ENCODE peak calls at places on chromosomes 7 and 10, in nine cellular contexts. One of them, this sample, is unnamed.

GRCh38 chr7:51066405-51066882 is 250.2 kb downstream of the COBL start:
- DNase-seq in COR-L47: no peak
- DNase-seq in stimulated activated CD8-positive, alpha-beta memory T cell treated with anti-CD3 and anti-CD28 coated beads, Interleukin-15, amount 100 ng/mL, for 24 hours: no peak
- DNase-seq in NCI-H1694 treated with DMSO at 0.1 percent for 48 hours: no peak
- DNase-seq in stimulated activated CD4-positive, alpha-beta T cell treated with anti-CD3 and anti-CD28 coated beads, Interleukin-1b, Interleukin-23, amount 100 ng/mL, for 1 hour: no peak
- DNase-seq in NCI-H2171 treated with DMSO at 0.1 percent for 48 hours: no peak
- DNase-seq in iris pigment epithelial cell: no peak
- DNase-seq in iPS DF 19.7: no peak
- DNase-seq in adrenal gland: no peak
- DNase-seq in this sample: no peak

GRCh38 chr7:40979296-40979695 is 723.6 kb downstream of the INHBA start:
- DNase-seq in COR-L47: no peak
- DNase-seq in NCI-H1694 treated with DMSO at 0.1 percent for 48 hours: no peak
- DNase-seq in stimulated activated CD8-positive, alpha-beta memory T cell treated with anti-CD3 and anti-CD28 coated beads, Interleukin-15, amount 100 ng/mL, for 24 hours: no peak
- DNase-seq in NCI-H2171 treated with DMSO at 0.1 percent for 48 hours: no peak
- DNase-seq in iPS DF 19.7: no peak
- DNase-seq in iris pigment epithelial cell: peak; percentile 22
- DNase-seq in stimulated activated CD4-positive, alpha-beta T cell treated with anti-CD3 and anti-CD28 coated beads, Interleukin-1b, Interleukin-23, amount 100 ng/mL, for 1 hour: no peak
- DNase-seq in adrenal gland: no peak
- DNase-seq in this sample: no peak

GRCh38 chr10:48242160-48242904 is 32.2 kb downstream of the FRMPD2 start:
- DNase-seq in iPS DF 19.7: no peak
- DNase-seq in NCI-H2171 treated with DMSO at 0.1 percent for 48 hours: no peak
- DNase-seq in COR-L47: no peak
- DNase-seq in iris pigment epithelial cell: no peak
- DNase-seq in NCI-H1694 treated with DMSO at 0.1 percent for 48 hours: no peak
- DNase-seq in adrenal gland: peak; percentile 24
- DNase-seq in stimulated activated CD4-positive, alpha-beta T cell treated with anti-CD3 and anti-CD28 coated beads, Interleukin-1b, Interleukin-23, amount 100 ng/mL, for 1 hour: no peak
- DNase-seq in stimulated activated CD8-positive, alpha-beta memory T cell treated with anti-CD3 and anti-CD28 coated beads, Interleukin-15, amount 100 ng/mL, for 24 hours: no peak
- DNase-seq in this sample: no peak

GRCh38 chr7:81331061-81332018 is 412.5 kb upstream of the SEMA3C start:
- DNase-seq in iris pigment epithelial cell: peak; percentile 58
- DNase-seq in NCI-H1694 treated with DMSO at 0.1 percent for 48 hours: no peak
- DNase-seq in NCI-H2171 treated with DMSO at 0.1 percent for 48 hours: no peak
- DNase-seq in stimulated activated CD4-positive, alpha-beta T cell treated with anti-CD3 and anti-CD28 coated beads, Interleukin-1b, Interleukin-23, amount 100 ng/mL, for 1 hour: no peak
- DNase-seq in adrenal gland: no peak
- DNase-seq in stimulated activated CD8-positive, alpha-beta memory T cell treated with anti-CD3 and anti-CD28 coated beads, Interleukin-15, amount 100 ng/mL, for 24 hours: no peak
- DNase-seq in iPS DF 19.7: no peak
- DNase-seq in COR-L47: no peak
- DNase-seq in this sample: no peak

GRCh38 chr10:12006671-12007070 is 35.9 kb downstream of the UPF2 start:
- DNase-seq in iPS DF 19.7: no peak
- DNase-seq in COR-L47: no peak
- DNase-seq in adrenal gland: no peak
- DNase-seq in NCI-H2171 treated with DMSO at 0.1 percent for 48 hours: no peak
- DNase-seq in stimulated activated CD8-positive, alpha-beta memory T cell treated with anti-CD3 and anti-CD28 coated beads, Interleukin-15, amount 100 ng/mL, for 24 hours: no peak
- DNase-seq in stimulated activated CD4-positive, alpha-beta T cell treated with anti-CD3 and anti-CD28 coated beads, Interleukin-1b, Interleukin-23, amount 100 ng/mL, for 1 hour: no peak
- DNase-seq in iris pigment epithelial cell: no peak
- DNase-seq in NCI-H1694 treated with DMSO at 0.1 percent for 48 hours: no peak
- DNase-seq in this sample: no peak

GRCh38 chr7:79452495-79453265 is 787 bp downstream of the MAGI2 start:
- DNase-seq in iris pigment epithelial cell: peak; percentile 45
- DNase-seq in COR-L47: no peak
- DNase-seq in NCI-H2171 treated with DMSO at 0.1 percent for 48 hours: no peak
- DNase-seq in stimulated activated CD4-positive, alpha-beta T cell treated with anti-CD3 and anti-CD28 coated beads, Interleukin-1b, Interleukin-23, amount 100 ng/mL, for 1 hour: no peak
- DNase-seq in NCI-H1694 treated with DMSO at 0.1 percent for 48 hours: no peak
- DNase-seq in iPS DF 19.7: no peak
- DNase-seq in adrenal gland: peak; percentile 71
- DNase-seq in stimulated activated CD8-positive, alpha-beta memory T cell treated with anti-CD3 and anti-CD28 coated beads, Interleukin-15, amount 100 ng/mL, for 24 hours: no peak
- DNase-seq in this sample: no peak

GRCh38 chr10:129049501-129049900 is 417.5 kb upstream of the MGMT start:
- DNase-seq in stimulated activated CD4-positive, alpha-beta T cell treated with anti-CD3 and anti-CD28 coated beads, Interleukin-1b, Interleukin-23, amount 100 ng/mL, for 1 hour: no peak
- DNase-seq in iris pigment epithelial cell: no peak
- DNase-seq in stimulated activated CD8-positive, alpha-beta memory T cell treated with anti-CD3 and anti-CD28 coated beads, Interleukin-15, amount 100 ng/mL, for 24 hours: no peak
- DNase-seq in NCI-H2171 treated with DMSO at 0.1 percent for 48 hours: peak; percentile 80
- DNase-seq in adrenal gland: no peak
- DNase-seq in COR-L47: no peak
- DNase-seq in NCI-H1694 treated with DMSO at 0.1 percent for 48 hours: peak; percentile 71
- DNase-seq in iPS DF 19.7: no peak
- DNase-seq in this sample: no peak

GRCh38 chr10:126373982-126374381 is 14.3 kb downstream of the ADAM12 start:
- DNase-seq in stimulated activated CD8-positive, alpha-beta memory T cell treated with anti-CD3 and anti-CD28 coated beads, Interleukin-15, amount 100 ng/mL, for 24 hours: no peak
- DNase-seq in iPS DF 19.7: no peak
- DNase-seq in iris pigment epithelial cell: peak; percentile 42
- DNase-seq in adrenal gland: no peak
- DNase-seq in NCI-H2171 treated with DMSO at 0.1 percent for 48 hours: peak; percentile 61
- DNase-seq in COR-L47: no peak
- DNase-seq in NCI-H1694 treated with DMSO at 0.1 percent for 48 hours: no peak
- DNase-seq in stimulated activated CD4-positive, alpha-beta T cell treated with anti-CD3 and anti-CD28 coated beads, Interleukin-1b, Interleukin-23, amount 100 ng/mL, for 1 hour: no peak
- DNase-seq in this sample: no peak

GRCh38 chr10:94125856-94126255 is 132.1 kb downstream of the PLCE1 start:
- DNase-seq in stimulated activated CD8-positive, alpha-beta memory T cell treated with anti-CD3 and anti-CD28 coated beads, Interleukin-15, amount 100 ng/mL, for 24 hours: no peak
- DNase-seq in iris pigment epithelial cell: peak; percentile 89
- DNase-seq in NCI-H1694 treated with DMSO at 0.1 percent for 48 hours: no peak
- DNase-seq in stimulated activated CD4-positive, alpha-beta T cell treated with anti-CD3 and anti-CD28 coated beads, Interleukin-1b, Interleukin-23, amount 100 ng/mL, for 1 hour: no peak
- DNase-seq in COR-L47: no peak
- DNase-seq in iPS DF 19.7: no peak
- DNase-seq in NCI-H2171 treated with DMSO at 0.1 percent for 48 hours: no peak
- DNase-seq in adrenal gland: no peak
- DNase-seq in this sample: no peak

GRCh38 chr7:76343294-76343930 is 15.4 kb downstream of the YWHAG start:
- DNase-seq in NCI-H1694 treated with DMSO at 0.1 percent for 48 hours: no peak
- DNase-seq in stimulated activated CD8-positive, alpha-beta memory T cell treated with anti-CD3 and anti-CD28 coated beads, Interleukin-15, amount 100 ng/mL, for 24 hours: no peak
- DNase-seq in COR-L47: no peak
- DNase-seq in iris pigment epithelial cell: peak; percentile 42
- DNase-seq in stimulated activated CD4-positive, alpha-beta T cell treated with anti-CD3 and anti-CD28 coated beads, Interleukin-1b, Interleukin-23, amount 100 ng/mL, for 1 hour: no peak
- DNase-seq in NCI-H2171 treated with DMSO at 0.1 percent for 48 hours: no peak
- DNase-seq in adrenal gland: no peak
- DNase-seq in iPS DF 19.7: no peak
- DNase-seq in this sample: no peak

GRCh38 chr7:90995996-90996395 is 268.2 kb upstream of the FZD1 start:
- DNase-seq in COR-L47: no peak
- DNase-seq in NCI-H2171 treated with DMSO at 0.1 percent for 48 hours: no peak
- DNase-seq in adrenal gland: no peak
- DNase-seq in iPS DF 19.7: no peak
- DNase-seq in iris pigment epithelial cell: no peak
- DNase-seq in NCI-H1694 treated with DMSO at 0.1 percent for 48 hours: no peak
- DNase-seq in stimulated activated CD8-positive, alpha-beta memory T cell treated with anti-CD3 and anti-CD28 coated beads, Interleukin-15, amount 100 ng/mL, for 24 hours: no peak
- DNase-seq in stimulated activated CD4-positive, alpha-beta T cell treated with anti-CD3 and anti-CD28 coated beads, Interleukin-1b, Interleukin-23, amount 100 ng/mL, for 1 hour: no peak
- DNase-seq in this sample: no peak

GRCh38 chr10:17425584-17426262 is 28.7 kb downstream of the ST8SIA6 start:
- DNase-seq in adrenal gland: peak; percentile 52
- DNase-seq in NCI-H2171 treated with DMSO at 0.1 percent for 48 hours: no peak
- DNase-seq in stimulated activated CD8-positive, alpha-beta memory T cell treated with anti-CD3 and anti-CD28 coated beads, Interleukin-15, amount 100 ng/mL, for 24 hours: no peak
- DNase-seq in iris pigment epithelial cell: no peak
- DNase-seq in COR-L47: no peak
- DNase-seq in NCI-H1694 treated with DMSO at 0.1 percent for 48 hours: no peak
- DNase-seq in iPS DF 19.7: no peak
- DNase-seq in stimulated activated CD4-positive, alpha-beta T cell treated with anti-CD3 and anti-CD28 coated beads, Interleukin-1b, Interleukin-23, amount 100 ng/mL, for 1 hour: no peak
- DNase-seq in this sample: no peak

GRCh38 chr7:2637505-2638223 is 5.9 kb downstream of the TTYH3 start:
- DNase-seq in iris pigment epithelial cell: no peak
- DNase-seq in stimulated activated CD4-positive, alpha-beta T cell treated with anti-CD3 and anti-CD28 coated beads, Interleukin-1b, Interleukin-23, amount 100 ng/mL, for 1 hour: no peak
- DNase-seq in NCI-H1694 treated with DMSO at 0.1 percent for 48 hours: no peak
- DNase-seq in adrenal gland: peak; percentile 87
- DNase-seq in COR-L47: no peak
- DNase-seq in stimulated activated CD8-positive, alpha-beta memory T cell treated with anti-CD3 and anti-CD28 coated beads, Interleukin-15, amount 100 ng/mL, for 24 hours: no peak
- DNase-seq in iPS DF 19.7: no peak
- DNase-seq in NCI-H2171 treated with DMSO at 0.1 percent for 48 hours: no peak
- DNase-seq in this sample: no peak

GRCh38 chr7:143882020-143882610 is 19.9 kb downstream of the TCAF1 start:
- DNase-seq in iris pigment epithelial cell: peak; percentile 66
- DNase-seq in COR-L47: peak; percentile 23
- DNase-seq in stimulated activated CD8-positive, alpha-beta memory T cell treated with anti-CD3 and anti-CD28 coated beads, Interleukin-15, amount 100 ng/mL, for 24 hours: no peak
- DNase-seq in NCI-H1694 treated with DMSO at 0.1 percent for 48 hours: no peak
- DNase-seq in adrenal gland: peak; percentile 87
- DNase-seq in NCI-H2171 treated with DMSO at 0.1 percent for 48 hours: peak; percentile 78
- DNase-seq in iPS DF 19.7: no peak
- DNase-seq in stimulated activated CD4-positive, alpha-beta T cell treated with anti-CD3 and anti-CD28 coated beads, Interleukin-1b, Interleukin-23, amount 100 ng/mL, for 1 hour: no peak
- DNase-seq in this sample: no peak

GRCh38 chr7:55517936-55518689 is 54.2 kb downstream of the VOPP1 start:
- DNase-seq in iris pigment epithelial cell: no peak
- DNase-seq in NCI-H1694 treated with DMSO at 0.1 percent for 48 hours: no peak
- DNase-seq in COR-L47: no peak
- DNase-seq in stimulated activated CD4-positive, alpha-beta T cell treated with anti-CD3 and anti-CD28 coated beads, Interleukin-1b, Interleukin-23, amount 100 ng/mL, for 1 hour: no peak
- DNase-seq in stimulated activated CD8-positive, alpha-beta memory T cell treated with anti-CD3 and anti-CD28 coated beads, Interleukin-15, amount 100 ng/mL, for 24 hours: no peak
- DNase-seq in iPS DF 19.7: no peak
- DNase-seq in adrenal gland: no peak
- DNase-seq in NCI-H2171 treated with DMSO at 0.1 percent for 48 hours: no peak
- DNase-seq in this sample: no peak

GRCh38 chr7:2622869-2623697 is 8.7 kb upstream of the TTYH3 start:
- DNase-seq in COR-L47: no peak
- DNase-seq in iPS DF 19.7: no peak
- DNase-seq in NCI-H2171 treated with DMSO at 0.1 percent for 48 hours: peak; percentile 12
- DNase-seq in iris pigment epithelial cell: no peak
- DNase-seq in adrenal gland: no peak
- DNase-seq in stimulated activated CD4-positive, alpha-beta T cell treated with anti-CD3 and anti-CD28 coated beads, Interleukin-1b, Interleukin-23, amount 100 ng/mL, for 1 hour: no peak
- DNase-seq in stimulated activated CD8-positive, alpha-beta memory T cell treated with anti-CD3 and anti-CD28 coated beads, Interleukin-15, amount 100 ng/mL, for 24 hours: no peak
- DNase-seq in NCI-H1694 treated with DMSO at 0.1 percent for 48 hours: peak; percentile 46
- DNase-seq in this sample: no peak

GRCh38 chr10:123427386-123427785 is 238.8 kb upstream of the GPR26 start:
- DNase-seq in COR-L47: no peak
- DNase-seq in iris pigment epithelial cell: no peak
- DNase-seq in NCI-H2171 treated with DMSO at 0.1 percent for 48 hours: no peak
- DNase-seq in stimulated activated CD8-positive, alpha-beta memory T cell treated with anti-CD3 and anti-CD28 coated beads, Interleukin-15, amount 100 ng/mL, for 24 hours: no peak
- DNase-seq in adrenal gland: no peak
- DNase-seq in iPS DF 19.7: no peak
- DNase-seq in stimulated activated CD4-positive, alpha-beta T cell treated with anti-CD3 and anti-CD28 coated beads, Interleukin-1b, Interleukin-23, amount 100 ng/mL, for 1 hour: no peak
- DNase-seq in NCI-H1694 treated with DMSO at 0.1 percent for 48 hours: peak; percentile 24
- DNase-seq in this sample: no peak

GRCh38 chr7:37430644-37431043 is 18.0 kb downstream of the ELMO1 start:
- DNase-seq in COR-L47: no peak
- DNase-seq in NCI-H2171 treated with DMSO at 0.1 percent for 48 hours: no peak
- DNase-seq in stimulated activated CD4-positive, alpha-beta T cell treated with anti-CD3 and anti-CD28 coated beads, Interleukin-1b, Interleukin-23, amount 100 ng/mL, for 1 hour: no peak
- DNase-seq in NCI-H1694 treated with DMSO at 0.1 percent for 48 hours: no peak
- DNase-seq in iris pigment epithelial cell: no peak
- DNase-seq in adrenal gland: no peak
- DNase-seq in iPS DF 19.7: no peak
- DNase-seq in stimulated activated CD8-positive, alpha-beta memory T cell treated with anti-CD3 and anti-CD28 coated beads, Interleukin-15, amount 100 ng/mL, for 24 hours: no peak
- DNase-seq in this sample: no peak

GRCh38 chr7:99433158-99433557 is 5.4 kb downstream of the PTCD1 start:
- DNase-seq in COR-L47: no peak
- DNase-seq in adrenal gland: no peak
- DNase-seq in stimulated activated CD4-positive, alpha-beta T cell treated with anti-CD3 and anti-CD28 coated beads, Interleukin-1b, Interleukin-23, amount 100 ng/mL, for 1 hour: no peak
- DNase-seq in iris pigment epithelial cell: no peak
- DNase-seq in NCI-H1694 treated with DMSO at 0.1 percent for 48 hours: no peak
- DNase-seq in stimulated activated CD8-positive, alpha-beta memory T cell treated with anti-CD3 and anti-CD28 coated beads, Interleukin-15, amount 100 ng/mL, for 24 hours: no peak
- DNase-seq in NCI-H2171 treated with DMSO at 0.1 percent for 48 hours: no peak
- DNase-seq in iPS DF 19.7: no peak
- DNase-seq in this sample: no peak

GRCh38 chr7:138515001-138515528 is 55.0 kb downstream of the TRIM24 start:
- DNase-seq in stimulated activated CD8-positive, alpha-beta memory T cell treated with anti-CD3 and anti-CD28 coated beads, Interleukin-15, amount 100 ng/mL, for 24 hours: no peak
- DNase-seq in stimulated activated CD4-positive, alpha-beta T cell treated with anti-CD3 and anti-CD28 coated beads, Interleukin-1b, Interleukin-23, amount 100 ng/mL, for 1 hour: no peak
- DNase-seq in NCI-H1694 treated with DMSO at 0.1 percent for 48 hours: no peak
- DNase-seq in iris pigment epithelial cell: no peak
- DNase-seq in COR-L47: no peak
- DNase-seq in NCI-H2171 treated with DMSO at 0.1 percent for 48 hours: no peak
- DNase-seq in iPS DF 19.7: no peak
- DNase-seq in adrenal gland: no peak
- DNase-seq in this sample: no peak

GRCh38 chr7:157952050-157952667 is 615.4 kb downstream of the DNAJB6 start:
- DNase-seq in iris pigment epithelial cell: no peak
- DNase-seq in stimulated activated CD4-positive, alpha-beta T cell treated with anti-CD3 and anti-CD28 coated beads, Interleukin-1b, Interleukin-23, amount 100 ng/mL, for 1 hour: no peak
- DNase-seq in COR-L47: no peak
- DNase-seq in NCI-H2171 treated with DMSO at 0.1 percent for 48 hours: no peak
- DNase-seq in iPS DF 19.7: no peak
- DNase-seq in stimulated activated CD8-positive, alpha-beta memory T cell treated with anti-CD3 and anti-CD28 coated beads, Interleukin-15, amount 100 ng/mL, for 24 hours: no peak
- DNase-seq in NCI-H1694 treated with DMSO at 0.1 percent for 48 hours: no peak
- DNase-seq in adrenal gland: no peak
- DNase-seq in this sample: no peak

GRCh38 chr10:116669832-116670644 is 49.3 kb downstream of the PNLIPRP2 start:
- DNase-seq in NCI-H1694 treated with DMSO at 0.1 percent for 48 hours: no peak
- DNase-seq in iPS DF 19.7: peak; percentile 80
- DNase-seq in iris pigment epithelial cell: no peak
- DNase-seq in stimulated activated CD8-positive, alpha-beta memory T cell treated with anti-CD3 and anti-CD28 coated beads, Interleukin-15, amount 100 ng/mL, for 24 hours: no peak
- DNase-seq in NCI-H2171 treated with DMSO at 0.1 percent for 48 hours: peak; percentile 34
- DNase-seq in COR-L47: no peak
- DNase-seq in adrenal gland: no peak
- DNase-seq in stimulated activated CD4-positive, alpha-beta T cell treated with anti-CD3 and anti-CD28 coated beads, Interleukin-1b, Interleukin-23, amount 100 ng/mL, for 1 hour: no peak
- DNase-seq in this sample: no peak

GRCh38 chr10:11880169-11881027 is 57.2 kb downstream of the PROSER2 start:
- DNase-seq in adrenal gland: no peak
- DNase-seq in stimulated activated CD4-positive, alpha-beta T cell treated with anti-CD3 and anti-CD28 coated beads, Interleukin-1b, Interleukin-23, amount 100 ng/mL, for 1 hour: no peak
- DNase-seq in NCI-H1694 treated with DMSO at 0.1 percent for 48 hours: no peak
- DNase-seq in NCI-H2171 treated with DMSO at 0.1 percent for 48 hours: no peak
- DNase-seq in COR-L47: no peak
- DNase-seq in stimulated activated CD8-positive, alpha-beta memory T cell treated with anti-CD3 and anti-CD28 coated beads, Interleukin-15, amount 100 ng/mL, for 24 hours: no peak
- DNase-seq in iPS DF 19.7: no peak
- DNase-seq in iris pigment epithelial cell: no peak
- DNase-seq in this sample: no peak

GRCh38 chr7:149873968-149874643 is at the start of gene ATP6V0E2:
- DNase-seq in NCI-H2171 treated with DMSO at 0.1 percent for 48 hours: peak; percentile 48
- DNase-seq in COR-L47: no peak
- DNase-seq in stimulated activated CD4-positive, alpha-beta T cell treated with anti-CD3 and anti-CD28 coated beads, Interleukin-1b, Interleukin-23, amount 100 ng/mL, for 1 hour: no peak
- DNase-seq in stimulated activated CD8-positive, alpha-beta memory T cell treated with anti-CD3 and anti-CD28 coated beads, Interleukin-15, amount 100 ng/mL, for 24 hours: no peak
- DNase-seq in iPS DF 19.7: no peak
- DNase-seq in iris pigment epithelial cell: no peak
- DNase-seq in NCI-H1694 treated with DMSO at 0.1 percent for 48 hours: no peak
- DNase-seq in adrenal gland: peak; percentile 56
- DNase-seq in this sample: no peak

GRCh38 chr10:80454526-80455460 is 683 bp downstream of the TSPAN14 start:
- DNase-seq in stimulated activated CD4-positive, alpha-beta T cell treated with anti-CD3 and anti-CD28 coated beads, Interleukin-1b, Interleukin-23, amount 100 ng/mL, for 1 hour: no peak
- DNase-seq in adrenal gland: peak; percentile 66
- DNase-seq in iris pigment epithelial cell: peak; percentile 44
- DNase-seq in NCI-H1694 treated with DMSO at 0.1 percent for 48 hours: no peak
- DNase-seq in stimulated activated CD8-positive, alpha-beta memory T cell treated with anti-CD3 and anti-CD28 coated beads, Interleukin-15, amount 100 ng/mL, for 24 hours: no peak
- DNase-seq in NCI-H2171 treated with DMSO at 0.1 percent for 48 hours: no peak
- DNase-seq in COR-L47: no peak
- DNase-seq in iPS DF 19.7: no peak
- DNase-seq in this sample: no peak

GRCh38 chr7:45683556-45684148 is 109.5 kb downstream of the ADCY1 start:
- DNase-seq in NCI-H2171 treated with DMSO at 0.1 percent for 48 hours: no peak
- DNase-seq in iPS DF 19.7: no peak
- DNase-seq in iris pigment epithelial cell: no peak
- DNase-seq in adrenal gland: peak; percentile 13
- DNase-seq in stimulated activated CD8-positive, alpha-beta memory T cell treated with anti-CD3 and anti-CD28 coated beads, Interleukin-15, amount 100 ng/mL, for 24 hours: no peak
- DNase-seq in COR-L47: no peak
- DNase-seq in NCI-H1694 treated with DMSO at 0.1 percent for 48 hours: no peak
- DNase-seq in stimulated activated CD4-positive, alpha-beta T cell treated with anti-CD3 and anti-CD28 coated beads, Interleukin-1b, Interleukin-23, amount 100 ng/mL, for 1 hour: no peak
- DNase-seq in this sample: no peak

GRCh38 chr7:29926761-29927160 is 62.8 kb downstream of the SCRN1 start:
- DNase-seq in COR-L47: no peak
- DNase-seq in iPS DF 19.7: no peak
- DNase-seq in stimulated activated CD4-positive, alpha-beta T cell treated with anti-CD3 and anti-CD28 coated beads, Interleukin-1b, Interleukin-23, amount 100 ng/mL, for 1 hour: no peak
- DNase-seq in adrenal gland: no peak
- DNase-seq in NCI-H1694 treated with DMSO at 0.1 percent for 48 hours: no peak
- DNase-seq in NCI-H2171 treated with DMSO at 0.1 percent for 48 hours: no peak
- DNase-seq in iris pigment epithelial cell: no peak
- DNase-seq in stimulated activated CD8-positive, alpha-beta memory T cell treated with anti-CD3 and anti-CD28 coated beads, Interleukin-15, amount 100 ng/mL, for 24 hours: no peak
- DNase-seq in this sample: no peak

GRCh38 chr7:95794917-95795515 is 22.7 kb downstream of the DYNC1I1 start:
- DNase-seq in iris pigment epithelial cell: peak; percentile 56
- DNase-seq in iPS DF 19.7: peak; percentile 42
- DNase-seq in stimulated activated CD8-positive, alpha-beta memory T cell treated with anti-CD3 and anti-CD28 coated beads, Interleukin-15, amount 100 ng/mL, for 24 hours: no peak
- DNase-seq in NCI-H2171 treated with DMSO at 0.1 percent for 48 hours: peak; percentile 18
- DNase-seq in stimulated activated CD4-positive, alpha-beta T cell treated with anti-CD3 and anti-CD28 coated beads, Interleukin-1b, Interleukin-23, amount 100 ng/mL, for 1 hour: no peak
- DNase-seq in adrenal gland: no peak
- DNase-seq in NCI-H1694 treated with DMSO at 0.1 percent for 48 hours: peak; percentile 35
- DNase-seq in COR-L47: no peak
- DNase-seq in this sample: peak; percentile 49

GRCh38 chr7:132666076-132666775 is 90.0 kb upstream of the PLXNA4 start:
- DNase-seq in iPS DF 19.7: no peak
- DNase-seq in adrenal gland: no peak
- DNase-seq in NCI-H1694 treated with DMSO at 0.1 percent for 48 hours: no peak
- DNase-seq in NCI-H2171 treated with DMSO at 0.1 percent for 48 hours: no peak
- DNase-seq in COR-L47: no peak
- DNase-seq in stimulated activated CD4-positive, alpha-beta T cell treated with anti-CD3 and anti-CD28 coated beads, Interleukin-1b, Interleukin-23, amount 100 ng/mL, for 1 hour: no peak
- DNase-seq in iris pigment epithelial cell: peak; percentile 21
- DNase-seq in stimulated activated CD8-positive, alpha-beta memory T cell treated with anti-CD3 and anti-CD28 coated beads, Interleukin-15, amount 100 ng/mL, for 24 hours: no peak
- DNase-seq in this sample: no peak

GRCh38 chr10:26647602-26648244 is 49.8 kb upstream of the PDSS1 start:
- DNase-seq in adrenal gland: no peak
- DNase-seq in NCI-H1694 treated with DMSO at 0.1 percent for 48 hours: no peak
- DNase-seq in stimulated activated CD4-positive, alpha-beta T cell treated with anti-CD3 and anti-CD28 coated beads, Interleukin-1b, Interleukin-23, amount 100 ng/mL, for 1 hour: no peak
- DNase-seq in iPS DF 19.7: no peak
- DNase-seq in COR-L47: no peak
- DNase-seq in iris pigment epithelial cell: no peak
- DNase-seq in stimulated activated CD8-positive, alpha-beta memory T cell treated with anti-CD3 and anti-CD28 coated beads, Interleukin-15, amount 100 ng/mL, for 24 hours: no peak
- DNase-seq in NCI-H2171 treated with DMSO at 0.1 percent for 48 hours: no peak
- DNase-seq in this sample: no peak

GRCh38 chr10:5869156-5869555 is 20.5 kb downstream of the ANKRD16 start:
- DNase-seq in stimulated activated CD8-positive, alpha-beta memory T cell treated with anti-CD3 and anti-CD28 coated beads, Interleukin-15, amount 100 ng/mL, for 24 hours: no peak
- DNase-seq in NCI-H1694 treated with DMSO at 0.1 percent for 48 hours: no peak
- DNase-seq in iris pigment epithelial cell: no peak
- DNase-seq in COR-L47: no peak
- DNase-seq in adrenal gland: no peak
- DNase-seq in stimulated activated CD4-positive, alpha-beta T cell treated with anti-CD3 and anti-CD28 coated beads, Interleukin-1b, Interleukin-23, amount 100 ng/mL, for 1 hour: no peak
- DNase-seq in iPS DF 19.7: no peak
- DNase-seq in NCI-H2171 treated with DMSO at 0.1 percent for 48 hours: no peak
- DNase-seq in this sample: no peak

This sample was measured in NCI-H187.